ENCODE peak calls at places on chromosome X, in nine cellular contexts. K is fibroblast of lung; J is lower leg skin; G is coronary artery; U is G401; H is skeletal muscle cell; M is activated CD4-positive, alpha-beta T cell treated with anti-CD3 and anti-CD28 coated beads, Interleukin-2, amount 50 U/mL, for 48 hours; T is iPS DF 6.9; R is DMS153. F is an unnamed sample.

GRCh38 chrX:70096052-70096451 is 33.8 kb downstream of the OTUD6A start:
- DNase-seq in J (no peak), M (no peak), H (no peak), T (no peak), R (peak), K (peak), G (no peak), U (no peak), F (peak)

GRCh38 chrX:40009462-40009851 is 88.3 kb downstream of the BCOR start:
- DNase-seq in H (no peak), T (no peak), G (no peak), K (no peak), U (no peak), J (no peak), R (no peak), M (peak), F (no peak)

GRCh38 chrX:39759526-39760224 is 338.1 kb downstream of the BCOR start:
- DNase-seq in M (no peak), T (no peak), R (no peak), K (peak), J (no peak), U (no peak), G (peak), H (peak), F (peak)

GRCh38 chrX:130082244-130083106 is 27.8 kb downstream of the ELF4 start:
- DNase-seq in G (no peak), K (no peak), J (peak), M (peak), T (no peak), H (no peak), R (no peak), U (no peak), F (no peak)

GRCh38 chrX:2712890-2713860 is 22.1 kb downstream of the CD99 start:
- DNase-seq in T (no peak), U (no peak), J (no peak), K (no peak), G (no peak), H (no peak), M (no peak), R (no peak), F (no peak)

GRCh38 chrX:3252744-3253143 is 93.7 kb downstream of the MXRA5 start:
- DNase-seq in H (no peak), T (no peak), M (no peak), R (no peak), U (no peak), J (no peak), K (no peak), G (no peak), F (no peak)

GRCh38 chrX:119643696-119644095 is 37.5 kb upstream of the NKRF start:
- DNase-seq in U (peak), J (no peak), G (no peak), K (no peak), R (no peak), H (no peak), M (no peak), T (no peak), F (no peak)

GRCh38 chrX:14351889-14352288 is 177.4 kb upstream of the GLRA2 start:
- DNase-seq in H (no peak), M (no peak), T (no peak), U (no peak), J (no peak), K (no peak), G (no peak), R (peak), F (peak)

F was measured in NCI-H69.